ENCODE peak calls at places on chromosome 20, in seven cellular contexts. A is tibial artery, T is pancreas, I is BE2C, Y is bronchial epithelial cell, W is MCF 10A, K is A549. C is an unnamed sample.

GRCh38 chr20:35306931-35307517 is 14.8 kb upstream of the FAM83C start:
- DNase-seq in A (peak; percentile 76), K (peak; percentile 91), I (peak; percentile 77), T (no peak), Y (peak; percentile 65), W (peak; percentile 99), C (peak; percentile 74)

GRCh38 chr20:37237656-37238055 is 24.0 kb downstream of the GHRH start:
- DNase-seq in T (no peak), I (no peak), A (no peak), Y (no peak), W (no peak), K (no peak), C (no peak)

GRCh38 chr20:16451970-16452369 is 121.3 kb downstream of the KIF16B start:
- DNase-seq in K (no peak), W (no peak), Y (no peak), T (no peak), I (no peak), A (no peak), C (no peak)

GRCh38 chr20:52965380-52965779 is 6.8 kb upstream of the TSHZ2 start:
- DNase-seq in I (no peak), Y (no peak), A (no peak), T (no peak), W (no peak), K (no peak), C (no peak)

GRCh38 chr20:58407966-58408557 is 19.0 kb downstream of the VAPB start:
- DNase-seq in T (peak; percentile 60), Y (peak; percentile 56), K (no peak), A (no peak), W (peak; percentile 54), I (no peak), C (no peak)

GRCh38 chr20:58173930-58174707 is 54.3 kb downstream of the ANKRD60 start:
- DNase-seq in T (no peak), K (no peak), A (no peak), Y (no peak), I (peak; percentile 64), W (no peak), C (no peak)

GRCh38 chr20:22763257-22763906 is 179.0 kb upstream of the FOXA2 start:
- DNase-seq in Y (peak; percentile 89), A (peak; percentile 89), W (peak; percentile 81), K (peak; percentile 55), I (no peak), T (no peak), C (no peak)

GRCh38 chr20:653590-654426 is 808 bp upstream of the SRXN1 start:
- DNase-seq in A (no peak), Y (no peak), K (no peak), W (no peak), T (peak; percentile 24), I (no peak), C (no peak)

GRCh38 chr20:7361321-7361720 is 578.9 kb downstream of the HAO1 start:
- DNase-seq in A (no peak), I (no peak), W (no peak), K (no peak), Y (no peak), T (no peak), C (no peak)

GRCh38 chr20:52438326-52438963 is 246.9 kb upstream of the ZFP64 start:
- DNase-seq in T (no peak), I (no peak), A (no peak), Y (no peak), K (no peak), W (no peak), C (no peak)

GRCh38 chr20:53565254-53565653 is 28.4 kb downstream of the ZNF217 start:
- DNase-seq in W (no peak), T (no peak), A (no peak), I (no peak), Y (no peak), K (no peak), C (no peak)

GRCh38 chr20:17657079-17657825 is 24.8 kb downstream of the RRBP1 start:
- DNase-seq in Y (no peak), I (no peak), T (peak; percentile 57), A (peak; percentile 33), K (no peak), W (no peak), C (no peak)

GRCh38 chr20:57560554-57561355 is at the start of gene PCK1:
- DNase-seq in I (peak; percentile 46), Y (no peak), A (peak; percentile 77), K (peak; percentile 18), W (peak; percentile 64), T (peak; percentile 71), C (no peak)

GRCh38 chr20:3786126-3786484 is 435 bp downstream of the CENPB start:
- DNase-seq in K (no peak), Y (peak; percentile 28), W (peak; percentile 38), I (peak; percentile 64), T (peak; percentile 48), A (peak; percentile 78), C (peak; percentile 54)

GRCh38 chr20:23245553-23246128 is 105.0 kb upstream of the NXT1 start:
- DNase-seq in A (peak; percentile 77), Y (peak; percentile 37), W (peak; percentile 43), T (peak; percentile 39), I (no peak), K (peak; percentile 75), C (peak; percentile 68)

GRCh38 chr20:23530937-23531567 is 37.2 kb downstream of the CST9L start:
- DNase-seq in K (no peak), A (no peak), I (no peak), T (no peak), W (no peak), Y (no peak), C (no peak)

GRCh38 chr20:6635034-6635736 is 132.3 kb upstream of the BMP2 start:
- DNase-seq in I (no peak), W (no peak), K (no peak), T (no peak), Y (peak; percentile 41), A (no peak), C (no peak)

GRCh38 chr20:41009960-41010359 is 18.7 kb upstream of the TOP1 start:
- DNase-seq in T (no peak), I (no peak), Y (no peak), A (no peak), K (no peak), W (no peak), C (no peak)

GRCh38 chr20:60630609-60631008 is 621.5 kb upstream of the CDH4 start:
- DNase-seq in I (no peak), T (no peak), W (no peak), K (no peak), Y (no peak), A (no peak), C (no peak)

DNA sequence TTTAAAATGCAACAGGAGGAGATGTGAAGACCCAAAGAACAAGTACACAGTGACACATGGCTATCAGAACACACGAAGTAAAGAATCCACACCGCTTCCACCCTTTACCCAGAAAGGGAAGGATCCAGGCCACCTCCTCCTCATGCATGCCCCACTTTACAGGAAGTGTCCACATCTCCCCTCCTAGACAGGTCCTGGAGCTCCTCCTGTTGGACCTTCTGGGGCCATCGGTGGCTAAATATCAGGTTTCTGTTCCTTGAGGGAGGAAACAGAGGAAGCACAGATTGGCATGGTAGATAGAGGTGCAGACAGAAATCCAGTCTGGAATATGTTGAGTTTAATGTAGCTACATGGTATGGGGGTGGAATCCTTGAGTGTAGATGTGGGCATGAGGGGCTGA is 10.9 kb downstream of the NINL start:
- DNase-seq in T (no peak), A (no peak), I (peak; percentile 19), W (peak; percentile 54), Y (no peak), K (no peak), C (peak; percentile 41)
- TF ChIP-seq CTCF in T (no peak), A (no peak), I (peak; percentile 37), W (no peak), Y (no peak), K (peak; percentile 24), C (no peak)

GRCh38 chr20:44111712-44112335 is 75.2 kb downstream of the JPH2 start:
- DNase-seq in A (peak; percentile 78), Y (peak; percentile 36), W (peak; percentile 58), T (no peak), I (no peak), K (no peak), C (no peak)

GRCh38 chr20:44112456-44112855 is 74.5 kb downstream of the JPH2 start:
- DNase-seq in I (no peak), A (no peak), Y (no peak), K (no peak), T (no peak), W (no peak), C (no peak)

GRCh38 chr20:44112889-44113641 is 73.9 kb downstream of the JPH2 start:
- DNase-seq in W (no peak), K (no peak), Y (no peak), I (no peak), A (no peak), T (no peak), C (no peak)

GRCh38 chr20:44110816-44111568 is 76.0 kb downstream of the JPH2 start:
- DNase-seq in A (no peak), I (no peak), W (no peak), Y (no peak), K (no peak), T (no peak), C (no peak)

GRCh38 chr20:44109951-44110361 is 77.0 kb downstream of the JPH2 start:
- DNase-seq in Y (no peak), W (no peak), K (no peak), T (no peak), A (no peak), I (no peak), C (no peak)
- TF ChIP-seq CTCF in Y (peak; percentile 32), W (peak; percentile 10), K (no peak), T (no peak), A (peak; percentile 17), I (peak; percentile 15), C (no peak)

GRCh38 chr20:32509639-32510066 is 75.5 kb downstream of the NOL4L start:
- DNase-seq in T (no peak), K (no peak), A (no peak), I (no peak), W (no peak), Y (no peak), C (peak; percentile 34)

GRCh38 chr20:32505723-32506473 is 79.2 kb downstream of the NOL4L start:
- DNase-seq in I (no peak), K (no peak), W (no peak), A (no peak), Y (no peak), T (no peak), C (no peak)

GRCh38 chr20:32507998-32508774 is 76.9 kb downstream of the NOL4L start:
- DNase-seq in W (no peak), K (no peak), A (no peak), Y (no peak), T (no peak), I (no peak), C (no peak)

GRCh38 chr20:32508775-32509119 is 76.4 kb downstream of the NOL4L start:
- DNase-seq in W (no peak), T (no peak), K (no peak), Y (no peak), A (no peak), I (no peak), C (no peak)

DNA sequence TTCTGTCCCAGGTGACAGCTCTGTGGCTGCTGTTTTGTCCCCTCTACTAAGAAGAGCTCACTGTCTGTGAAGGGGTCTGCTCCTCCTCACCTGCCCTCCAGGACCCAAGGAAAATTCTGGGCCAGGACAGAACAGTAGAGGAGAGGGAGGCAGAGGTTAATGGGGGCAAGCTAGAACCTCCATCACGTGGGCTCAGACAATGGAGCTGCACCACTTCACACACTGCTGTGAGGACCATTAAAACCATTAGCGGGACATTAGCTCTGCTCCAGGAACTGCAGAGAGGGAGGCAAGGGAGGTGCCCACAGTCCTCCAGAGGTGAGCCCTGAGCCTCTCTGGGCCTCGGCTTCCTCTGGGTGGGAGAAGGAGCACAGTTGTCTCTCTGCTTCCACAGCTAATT is 78.4 kb downstream of the NOL4L start:
- DNase-seq in Y (no peak), W (no peak), A (no peak), K (no peak), T (no peak), I (no peak), C (no peak)
- TF ChIP-seq CTCF in Y (no peak), W (no peak), A (no peak), K (no peak), T (no peak), I (no peak), C (no peak)

GRCh38 chr20:44326391-44327159 is 10.3 kb upstream of the R3HDML start:
- DNase-seq in K (no peak), I (no peak), W (no peak), Y (no peak), A (no peak), T (peak; percentile 40), C (peak; percentile 18)
- TF ChIP-seq CTCF in K (no peak), I (no peak), W (no peak), Y (peak; percentile 8), A (no peak), T (no peak), C (no peak)

C was measured in endothelial cell.